ENCODE peak calls at places on chromosomes 16 and 17, in seven cellular contexts. X is CD4-positive, alpha-beta T cell; J is A549; M is tibial artery; H is osteoblast; K is thoracic aorta; A is nephron progenitor cell. V is an unnamed sample.

GRCh38 chr16:85137323-85138072 is 25.2 kb upstream of the CIBAR2 start:
- DNase-seq in M (peak; percentile 98), K (peak; percentile 67), J (no peak), H (peak; percentile 99), A (peak; percentile 64), X (no peak), V (peak; percentile 75)

GRCh38 chr17:48869821-48870318 is 22.7 kb upstream of the ATP5MC1 start:
- DNase-seq in A (no peak), X (no peak), H (peak; percentile 74), M (no peak), K (no peak), J (no peak), V (no peak)

GRCh38 chr17:32007463-32008298 is 498 bp downstream of the LRRC37B start:
- DNase-seq in A (no peak), K (no peak), H (peak; percentile 85), M (no peak), X (peak; percentile 26), J (peak; percentile 45), V (no peak)

GRCh38 chr17:2068101-2068518 is 13.2 kb downstream of the HIC1 start:
- DNase-seq in H (peak; percentile 87), J (no peak), X (no peak), M (no peak), K (no peak), A (no peak), V (no peak)

GRCh38 chr16:67254809-67255552 is 6.2 kb downstream of the SLC9A5 start:
- DNase-seq in J (no peak), A (no peak), K (no peak), H (peak; percentile 29), X (no peak), M (no peak), V (no peak)

GRCh38 chr17:8552582-8553320 is 77.8 kb downstream of the MYH10 start:
- DNase-seq in M (no peak), A (no peak), J (no peak), K (no peak), X (no peak), H (peak; percentile 68), V (no peak)

GRCh38 chr16:50304467-50305440 is 38.4 kb downstream of the ADCY7 start:
- DNase-seq in A (no peak), M (peak; percentile 63), X (no peak), H (peak; percentile 54), K (no peak), J (no peak), V (peak; percentile 13)

GRCh38 chr16:22634913-22635312 is 124.2 kb downstream of the NPIPB5 start:
- DNase-seq in H (no peak), A (no peak), M (no peak), K (no peak), X (no peak), J (no peak), V (no peak)

GRCh38 chr16:67936876-67937605 is 391 bp upstream of the PSMB10 start:
- DNase-seq in M (no peak), K (no peak), H (peak; percentile 84), X (peak; percentile 76), J (peak; percentile 56), A (no peak), V (no peak)

GRCh38 chr17:38896373-38896954 is 26.6 kb downstream of the LASP1 start:
- DNase-seq in X (no peak), H (peak; percentile 66), M (no peak), J (no peak), A (peak; percentile 41), K (no peak), V (no peak)

GRCh38 chr17:62692721-62693431 is 65.4 kb downstream of the MRC2 start:
- DNase-seq in H (peak; percentile 91), X (no peak), K (no peak), J (peak; percentile 58), A (peak; percentile 45), M (no peak), V (no peak)

GRCh38 chr17:5097101-5097834 is 14.4 kb downstream of the ZNF232 start:
- DNase-seq in J (no peak), M (peak; percentile 71), X (peak; percentile 54), K (no peak), A (peak; percentile 74), H (peak; percentile 71), V (no peak)

GRCh38 chr17:8556074-8556473 is 74.5 kb downstream of the MYH10 start:
- DNase-seq in K (peak; percentile 23), M (no peak), H (no peak), A (no peak), X (no peak), J (no peak), V (no peak)

GRCh38 chr16:66169817-66170216 is 196.7 kb upstream of the CDH5 start:
- DNase-seq in X (no peak), M (no peak), J (no peak), A (no peak), K (no peak), H (no peak), V (no peak)

GRCh38 chr16:89410794-89411309 is 79.5 kb downstream of the ANKRD11 start:
- DNase-seq in M (peak; percentile 88), K (peak; percentile 31), J (no peak), H (peak; percentile 97), X (no peak), A (no peak), V (no peak)

GRCh38 chr17:68759343-68760140 is 158.4 kb upstream of the FAM20A start:
- DNase-seq in J (peak; percentile 95), A (peak; percentile 77), M (peak; percentile 92), H (peak; percentile 90), X (no peak), K (peak; percentile 83), V (peak; percentile 72)

GRCh38 chr17:45131294-45131615 is 1.1 kb downstream of the PLCD3 start:
- DNase-seq in K (no peak), J (no peak), M (peak; percentile 62), X (no peak), H (peak; percentile 22), A (no peak), V (no peak)

GRCh38 chr17:28008526-28008925 is 34.0 kb upstream of the NLK start:
- DNase-seq in K (no peak), H (peak; percentile 27), X (no peak), A (peak; percentile 83), J (peak; percentile 21), M (no peak), V (no peak)

GRCh38 chr17:58534901-58535421 is 20.5 kb upstream of the MTMR4 start:
- DNase-seq in M (no peak), K (no peak), X (no peak), A (no peak), H (peak; percentile 98), J (peak; percentile 93), V (no peak)

GRCh38 chr16:78235168-78235800 is 135.8 kb downstream of the WWOX start:
- DNase-seq in J (peak; percentile 71), H (peak; percentile 85), X (peak; percentile 58), A (peak; percentile 78), M (peak; percentile 79), K (peak; percentile 13), V (peak; percentile 31)

GRCh38 chr16:730666-731509 is 4.0 kb downstream of the HAGHL start:
- DNase-seq in M (no peak), J (no peak), A (no peak), K (no peak), H (no peak), X (no peak), V (no peak)

GRCh38 chr16:31184888-31185287 is 4.9 kb downstream of the FUS start:
- DNase-seq in H (no peak), K (no peak), J (no peak), A (no peak), X (no peak), M (no peak), V (no peak)

GRCh38 chr16:4313563-4314531 is 2.0 kb upstream of the GLIS2 start:
- DNase-seq in A (peak; percentile 76), H (peak; percentile 96), K (no peak), M (no peak), X (no peak), J (peak; percentile 97), V (no peak)

GRCh38 chr17:28407974-28408306 is 1.9 kb upstream of the SLC46A1 start:
- DNase-seq in J (no peak), M (no peak), X (no peak), A (no peak), H (no peak), K (no peak), V (no peak)

GRCh38 chr16:58160855-58161254 is 31.7 kb upstream of the CFAP20 start:
- DNase-seq in H (peak; percentile 82), X (no peak), M (no peak), J (no peak), A (no peak), K (no peak), V (no peak)

GRCh38 chr17:17682737-17683675 is 1.7 kb downstream of the RAI1 start:
- DNase-seq in A (peak; percentile 81), K (no peak), M (peak; percentile 79), X (peak; percentile 39), H (peak; percentile 95), J (peak; percentile 66), V (no peak)

GRCh38 chr17:74380959-74381808 is 13.9 kb downstream of the GPR142 start:
- DNase-seq in M (no peak), H (peak; percentile 48), J (no peak), A (no peak), K (no peak), X (no peak), V (no peak)

GRCh38 chr17:29572691-29573557 is 4.4 kb downstream of the TP53I13 start:
- DNase-seq in A (peak; percentile 85), K (no peak), J (no peak), H (peak; percentile 99), M (peak; percentile 77), X (peak; percentile 45), V (no peak)

GRCh38 chr17:10579270-10579669 is 29.8 kb upstream of the MYH2 start:
- DNase-seq in K (no peak), A (no peak), M (no peak), X (no peak), H (no peak), J (no peak), V (no peak)
- TF ChIP-seq CTCF in K (no peak), A (no peak), M (no peak), X (no peak), H (no peak), J (no peak), V (no peak)

GRCh38 chr16:48963306-48963705 is 318.3 kb downstream of the CBLN1 start:
- DNase-seq in K (no peak), A (no peak), H (no peak), X (no peak), J (no peak), M (no peak), V (no peak)
- TF ChIP-seq CTCF in K (no peak), A (no peak), H (no peak), X (no peak), J (no peak), M (no peak), V (no peak)

GRCh38 chr16:13839577-13839976 is 80.4 kb upstream of the ERCC4 start:
- DNase-seq in H (no peak), J (no peak), M (no peak), X (no peak), K (no peak), A (no peak), V (no peak)
- TF ChIP-seq CTCF in H (no peak), J (no peak), M (no peak), X (no peak), K (no peak), A (no peak), V (no peak)

DNA sequence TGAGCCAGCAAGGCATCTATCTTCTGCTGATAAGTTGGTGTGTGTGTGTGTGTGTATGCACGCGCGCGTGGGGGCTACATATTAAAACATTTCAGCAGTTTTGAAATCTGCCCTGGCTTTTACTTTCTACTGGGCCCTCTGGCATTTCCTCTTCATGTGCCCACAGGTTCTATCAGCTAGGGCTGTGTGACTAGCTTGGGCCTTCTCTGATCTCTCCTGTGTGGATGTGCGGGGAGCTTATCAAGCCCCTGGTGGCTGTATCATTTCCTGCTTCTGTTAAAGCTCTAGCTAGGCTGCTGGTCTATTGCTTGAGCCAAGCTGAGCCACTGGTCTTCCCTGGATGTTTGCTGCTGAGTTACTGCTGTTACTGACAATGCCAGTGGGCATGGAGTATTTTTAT is 132.5 kb downstream of the AATF start:
- DNase-seq in K (no peak), M (no peak), X (no peak), A (no peak), J (no peak), H (no peak), V (no peak)
- TF ChIP-seq CTCF in K (no peak), M (no peak), X (no peak), A (no peak), J (no peak), H (no peak), V (no peak)